ENCODE peak calls at places on chromosomes 2 and 18, in six cellular contexts. W, K, R, M, G and B are unnamed samples.

GRCh38 chr2:223952280-223952968 is 4.8 kb upstream of the MRPL44 start:
- DNase-seq in W (no peak), K (no peak), R (no peak), M (no peak), G (no peak), B (no peak)

GRCh38 chr2:14454102-14454676 is 178.3 kb upstream of the LRATD1 start:
- DNase-seq in W (no peak), K (no peak), R (no peak), M (no peak), G (no peak), B (no peak)

GRCh38 chr2:134764164-134764563 is 45.4 kb upstream of the TMEM163 start:
- DNase-seq in W (peak; percentile 65), K (no peak), R (no peak), M (no peak), G (no peak), B (no peak)

GRCh38 chr18:3481696-3482210 is 31.8 kb downstream of the TGIF1 start:
- DNase-seq in W (peak; percentile 51), K (peak; percentile 35), R (peak; percentile 63), M (peak; percentile 38), G (no peak), B (no peak)

GRCh38 chr2:28754321-28754720 is 2.7 kb downstream of the PPP1CB start:
- DNase-seq in W (peak; percentile 50), K (no peak), R (peak; percentile 22), M (peak; percentile 26), G (no peak), B (no peak)

GRCh38 chr2:61736982-61737381 is 116.9 kb downstream of the FAM161A start:
- DNase-seq in W (no peak), K (no peak), R (no peak), M (no peak), G (no peak), B (no peak)

GRCh38 chr2:98468621-98469236 is 24.1 kb downstream of the INPP4A start:
- DNase-seq in W (no peak), K (no peak), R (no peak), M (peak; percentile 65), G (no peak), B (no peak)

GRCh38 chr18:54532222-54532621 is 58.8 kb upstream of the DYNAP start:
- DNase-seq in W (no peak), K (no peak), R (no peak), M (no peak), G (no peak), B (no peak)

GRCh38 chr2:182436252-182436651 is 9.4 kb upstream of the PDE1A start:
- DNase-seq in W (no peak), K (no peak), R (no peak), M (no peak), G (no peak), B (no peak)

GRCh38 chr2:168460561-168460960 is 4.5 kb downstream of the CERS6 start:
- DNase-seq in W (no peak), K (no peak), R (no peak), M (no peak), G (no peak), B (no peak)

GRCh38 chr2:159151198-159152118 is 135.0 kb downstream of the WDSUB1 start:
- DNase-seq in W (no peak), K (peak; percentile 31), R (no peak), M (no peak), G (no peak), B (no peak)

GRCh38 chr2:80655265-80655664 is 350.7 kb upstream of the LRRTM1 start:
- DNase-seq in W (no peak), K (no peak), R (no peak), M (no peak), G (no peak), B (no peak)

GRCh38 chr18:9173770-9174233 is 37.2 kb downstream of the ANKRD12 start:
- DNase-seq in W (no peak), K (no peak), R (no peak), M (no peak), G (no peak), B (no peak)

GRCh38 chr2:135124924-135125886 is 73.1 kb downstream of the RAB3GAP1 start:
- DNase-seq in W (no peak), K (no peak), R (no peak), M (peak; percentile 17), G (no peak), B (no peak)

GRCh38 chr18:30177056-30177455 is 865.5 kb downstream of the DSC3 start:
- DNase-seq in W (peak; percentile 41), K (no peak), R (no peak), M (no peak), G (no peak), B (no peak)

GRCh38 chr2:149597050-149598013 is 9.8 kb upstream of the MMADHC start:
- DNase-seq in W (peak; percentile 90), K (peak; percentile 23), R (peak; percentile 76), M (peak; percentile 94), G (no peak), B (peak; percentile 30)

GRCh38 chr2:82256983-82257382 is 1952.4 kb upstream of the LRRTM1 start:
- DNase-seq in W (no peak), K (no peak), R (no peak), M (no peak), G (no peak), B (no peak)
- H3K9me3 ChIP-seq in W (peaks cover 19% of the 10 kb centered on the region), K (peaks cover under 1% of the 10 kb centered on the region), R (no peaks in the 10 kb centered on the region), M (peaks cover 21% of the 10 kb centered on the region), G (no peaks in the 10 kb centered on the region), B (no peaks in the 10 kb centered on the region)

GRCh38 chr18:78579854-78580577 is 399.6 kb upstream of the SALL3 start:
- DNase-seq in W (no peak), K (no peak), R (no peak), M (no peak), G (no peak), B (no peak)
- H3K9me3 ChIP-seq in W (peaks cover 26% of the 10 kb centered on the region), K (no peaks in the 10 kb centered on the region), R (no peaks in the 10 kb centered on the region), M (peaks cover 52% of the 10 kb centered on the region), G (no peaks in the 10 kb centered on the region), B (no peaks in the 10 kb centered on the region)

DNA sequence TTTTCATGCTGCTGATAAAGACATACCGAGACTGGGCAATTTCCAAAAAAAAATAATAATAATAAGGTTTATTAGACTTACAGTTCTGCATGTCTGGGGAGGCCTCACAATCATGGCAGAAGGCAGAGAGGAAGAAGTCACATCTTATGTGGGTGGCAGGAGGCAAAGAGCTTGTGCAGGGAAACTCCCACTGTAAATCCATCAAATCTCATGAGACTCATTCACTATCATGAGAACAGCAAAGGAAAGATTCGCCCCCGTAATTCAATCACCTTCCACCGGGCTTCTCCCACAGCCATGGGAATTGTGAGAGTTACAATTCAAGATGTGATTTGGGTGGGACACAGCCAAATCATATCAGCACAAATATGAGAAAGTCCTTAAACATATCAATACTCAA is 1314.8 kb downstream of the DPP10 start:
- DNase-seq in W (no peak), K (no peak), R (no peak), M (no peak), G (no peak), B (no peak)
- H3K9me3 ChIP-seq in W (peaks cover 4% of the 10 kb centered on the region), K (no peaks in the 10 kb centered on the region), R (no peaks in the 10 kb centered on the region), M (peaks cover 2% of the 10 kb centered on the region), G (no peaks in the 10 kb centered on the region), B (no peaks in the 10 kb centered on the region)

GRCh38 chr2:16063955-16064633 is 123.7 kb downstream of the MYCN start:
- DNase-seq in W (no peak), K (no peak), R (no peak), M (no peak), G (no peak), B (no peak)
- H3K9me3 ChIP-seq in W (peaks cover 11% of the 10 kb centered on the region), K (peaks cover 7% of the 10 kb centered on the region), R (no peaks in the 10 kb centered on the region), M (peaks cover 26% of the 10 kb centered on the region), G (no peaks in the 10 kb centered on the region), B (peaks cover 7% of the 10 kb centered on the region)

DNA sequence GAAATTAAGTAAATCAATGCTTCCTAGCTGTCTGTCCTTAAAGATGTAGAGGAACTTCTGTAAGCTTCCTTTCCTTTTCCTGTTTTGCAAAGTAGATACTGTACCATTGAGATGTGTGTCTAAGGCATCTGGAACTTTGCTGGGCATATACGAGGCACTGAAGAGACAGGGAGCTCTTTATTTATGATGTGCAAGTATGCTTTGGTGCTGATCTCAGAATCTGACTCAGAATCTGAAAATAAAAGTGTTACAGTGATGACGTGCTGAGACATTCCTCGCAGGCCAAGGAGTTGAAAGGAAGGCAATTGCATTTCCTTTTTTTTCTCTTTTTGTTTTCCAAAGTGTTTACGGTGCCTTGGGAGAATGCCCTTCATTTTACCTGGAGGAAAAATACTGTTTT is 230.9 kb upstream of the RGPD4 start:
- DNase-seq in W (peak; percentile 78), K (no peak), R (no peak), M (peak; percentile 84), G (no peak), B (no peak)
- H3K9me3 ChIP-seq in W (no peaks in the 10 kb centered on the region), K (no peaks in the 10 kb centered on the region), R (no peaks in the 10 kb centered on the region), M (no peaks in the 10 kb centered on the region), G (no peaks in the 10 kb centered on the region), B (no peaks in the 10 kb centered on the region)

DNA sequence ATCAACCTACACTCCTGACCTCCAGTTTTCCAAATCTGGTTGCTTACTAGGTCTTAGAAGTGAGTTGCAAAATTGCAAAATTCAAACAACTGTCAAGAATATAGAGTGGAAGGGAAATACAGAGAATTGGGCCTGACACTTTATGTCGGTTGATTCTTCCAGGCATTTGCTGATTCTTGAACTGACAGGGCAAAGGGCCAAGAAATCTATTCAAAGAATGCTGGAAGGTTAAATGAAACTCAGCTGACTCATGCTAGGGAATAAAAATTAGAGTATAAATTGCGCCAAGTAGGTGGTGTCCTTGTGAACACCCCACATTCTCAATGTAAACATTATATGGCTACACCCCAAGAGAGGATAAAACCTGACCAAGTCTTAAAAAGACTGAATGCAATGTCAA is 21.5 kb upstream of the ZSCAN30 start:
- DNase-seq in W (no peak), K (no peak), R (no peak), M (peak; percentile 65), G (no peak), B (no peak)
- H3K9me3 ChIP-seq in W (peaks cover 95% of the 10 kb centered on the region), K (peaks cover 62% of the 10 kb centered on the region), R (no peaks in the 10 kb centered on the region), M (peaks cover 41% of the 10 kb centered on the region), G (peaks cover 12% of the 10 kb centered on the region), B (peaks cover 18% of the 10 kb centered on the region)

DNA sequence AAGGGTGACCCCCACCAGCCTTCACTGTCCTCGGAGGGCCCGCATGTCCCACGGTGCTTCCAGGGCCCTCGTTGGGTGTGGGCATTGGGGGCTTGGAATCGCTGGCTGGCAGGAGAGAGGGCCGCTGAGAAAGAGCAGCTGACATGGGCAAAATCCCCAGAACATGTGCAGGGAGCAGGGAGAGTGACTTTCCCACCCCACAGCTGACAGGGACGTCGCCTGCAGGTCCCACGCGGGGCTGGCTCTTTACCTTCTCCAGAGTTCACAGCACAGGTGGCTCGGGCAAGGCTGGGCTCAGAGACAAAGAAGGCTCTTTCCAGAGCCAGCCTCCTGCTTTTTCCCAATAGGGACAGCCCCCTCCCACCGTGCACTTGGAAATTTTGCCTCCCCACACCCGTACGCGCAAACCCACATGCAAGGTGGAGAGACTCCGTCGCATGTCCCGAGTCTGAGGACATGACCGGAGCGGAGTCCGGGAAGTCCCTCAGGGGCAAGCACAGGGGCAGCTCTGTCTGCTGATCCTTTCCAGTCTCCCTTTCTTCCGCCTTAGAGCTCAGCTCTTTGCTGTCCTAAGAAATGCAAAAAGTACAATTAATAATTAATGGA is 370.2 kb upstream of the MYT1L start:
- DNase-seq in W (no peak), K (no peak), R (no peak), M (no peak), G (no peak), B (no peak)
- H3K9me3 ChIP-seq in W (no peaks in the 10 kb centered on the region), K (no peaks in the 10 kb centered on the region), R (no peaks in the 10 kb centered on the region), M (peaks cover 48% of the 10 kb centered on the region), G (no peaks in the 10 kb centered on the region), B (no peaks in the 10 kb centered on the region)

GRCh38 chr2:95001117-95001551 is 24.4 kb upstream of the MAL start:
- DNase-seq in W (no peak), K (no peak), R (no peak), M (no peak), G (peak; percentile 30), B (no peak)
- H3K9me3 ChIP-seq in W (no peaks in the 10 kb centered on the region), K (no peaks in the 10 kb centered on the region), R (no peaks in the 10 kb centered on the region), M (no peaks in the 10 kb centered on the region), G (no peaks in the 10 kb centered on the region), B (no peaks in the 10 kb centered on the region)